ENCODE peak calls at places on chromosomes 16 and 17, in five cellular contexts. One of them, this sample, is unnamed.

GRCh38 chr16:3170440-3171180 is 17.4 kb upstream of the OR1F1 start:
- DNase-seq in body of pancreas: no peak
- DNase-seq in Calu3: no peak
- DNase-seq in NK-92 treated with Interleukin-12 subunit alpha and Interleukin-12 subunit beta, amount 100 ng/mL, for 24 hours: no peak
- DNase-seq in sciatic nerve: no peak
- DNase-seq in this sample: no peak

GRCh38 chr17:78322327-78322857 is 37.5 kb downstream of the SOCS3 start:
- DNase-seq in Calu3: no peak
- DNase-seq in NK-92 treated with Interleukin-12 subunit alpha and Interleukin-12 subunit beta, amount 100 ng/mL, for 24 hours: no peak
- DNase-seq in sciatic nerve: no peak
- DNase-seq in body of pancreas: no peak
- DNase-seq in this sample: peak; percentile 50

GRCh38 chr17:62740066-62740465 is 68.0 kb downstream of the MARCHF10 start:
- DNase-seq in sciatic nerve: no peak
- DNase-seq in NK-92 treated with Interleukin-12 subunit alpha and Interleukin-12 subunit beta, amount 100 ng/mL, for 24 hours: no peak
- DNase-seq in body of pancreas: no peak
- DNase-seq in Calu3: no peak
- DNase-seq in this sample: no peak

GRCh38 chr16:83924686-83925085 is 25.8 kb downstream of the MLYCD start:
- DNase-seq in NK-92 treated with Interleukin-12 subunit alpha and Interleukin-12 subunit beta, amount 100 ng/mL, for 24 hours: no peak
- DNase-seq in body of pancreas: no peak
- DNase-seq in Calu3: no peak
- DNase-seq in sciatic nerve: no peak
- DNase-seq in this sample: no peak

GRCh38 chr16:54066451-54067056 is 220.0 kb downstream of the IRX3 start:
- DNase-seq in sciatic nerve: no peak
- DNase-seq in Calu3: no peak
- DNase-seq in NK-92 treated with Interleukin-12 subunit alpha and Interleukin-12 subunit beta, amount 100 ng/mL, for 24 hours: no peak
- DNase-seq in body of pancreas: peak; percentile 24
- DNase-seq in this sample: peak; percentile 67

GRCh38 chr16:77897831-77898540 is 109.6 kb downstream of the VAT1L start:
- DNase-seq in sciatic nerve: no peak
- DNase-seq in body of pancreas: no peak
- DNase-seq in NK-92 treated with Interleukin-12 subunit alpha and Interleukin-12 subunit beta, amount 100 ng/mL, for 24 hours: no peak
- DNase-seq in Calu3: no peak
- DNase-seq in this sample: no peak

GRCh38 chr16:53433930-53434435 is 288 bp upstream of the RBL2 start:
- DNase-seq in body of pancreas: no peak
- DNase-seq in sciatic nerve: no peak
- DNase-seq in NK-92 treated with Interleukin-12 subunit alpha and Interleukin-12 subunit beta, amount 100 ng/mL, for 24 hours: no peak
- DNase-seq in Calu3: no peak
- DNase-seq in this sample: no peak

GRCh38 chr16:68450741-68451140 is 2.4 kb upstream of the SMPD3 start:
- DNase-seq in sciatic nerve: no peak
- DNase-seq in NK-92 treated with Interleukin-12 subunit alpha and Interleukin-12 subunit beta, amount 100 ng/mL, for 24 hours: no peak
- DNase-seq in Calu3: no peak
- DNase-seq in body of pancreas: no peak
- DNase-seq in this sample: peak; percentile 13

GRCh38 chr17:54426287-54426886 is 474.3 kb upstream of the TOM1L1 start:
- DNase-seq in body of pancreas: no peak
- DNase-seq in NK-92 treated with Interleukin-12 subunit alpha and Interleukin-12 subunit beta, amount 100 ng/mL, for 24 hours: no peak
- DNase-seq in Calu3: no peak
- DNase-seq in sciatic nerve: no peak
- DNase-seq in this sample: no peak

GRCh38 chr17:68576137-68576536 is 25.0 kb downstream of the FAM20A start:
- DNase-seq in NK-92 treated with Interleukin-12 subunit alpha and Interleukin-12 subunit beta, amount 100 ng/mL, for 24 hours: no peak
- DNase-seq in body of pancreas: no peak
- DNase-seq in Calu3: no peak
- DNase-seq in sciatic nerve: no peak
- DNase-seq in this sample: no peak

GRCh38 chr16:1525871-1526607 is 7.4 kb upstream of the TMEM204 start:
- DNase-seq in Calu3: no peak
- DNase-seq in sciatic nerve: no peak
- DNase-seq in body of pancreas: no peak
- DNase-seq in NK-92 treated with Interleukin-12 subunit alpha and Interleukin-12 subunit beta, amount 100 ng/mL, for 24 hours: no peak
- DNase-seq in this sample: no peak

GRCh38 chr16:9047689-9048301 is 43.6 kb upstream of the HAPSTR1 start:
- DNase-seq in sciatic nerve: peak; percentile 81
- DNase-seq in Calu3: peak; percentile 84
- DNase-seq in NK-92 treated with Interleukin-12 subunit alpha and Interleukin-12 subunit beta, amount 100 ng/mL, for 24 hours: peak; percentile 42
- DNase-seq in body of pancreas: peak; percentile 93
- DNase-seq in this sample: peak; percentile 100

GRCh38 chr16:20944861-20945390 is 44.4 kb downstream of the LYRM1 start:
- DNase-seq in body of pancreas: no peak
- DNase-seq in sciatic nerve: no peak
- DNase-seq in Calu3: no peak
- DNase-seq in NK-92 treated with Interleukin-12 subunit alpha and Interleukin-12 subunit beta, amount 100 ng/mL, for 24 hours: peak; percentile 6
- DNase-seq in this sample: peak; percentile 40

GRCh38 chr16:2438121-2438520 is 8.9 kb downstream of the CCNF start:
- DNase-seq in sciatic nerve: no peak
- DNase-seq in Calu3: no peak
- DNase-seq in body of pancreas: no peak
- DNase-seq in NK-92 treated with Interleukin-12 subunit alpha and Interleukin-12 subunit beta, amount 100 ng/mL, for 24 hours: no peak
- DNase-seq in this sample: no peak

GRCh38 chr17:37276475-37276874 is 99.3 kb upstream of the C17orf78 start:
- DNase-seq in body of pancreas: no peak
- DNase-seq in sciatic nerve: no peak
- DNase-seq in Calu3: peak; percentile 42
- DNase-seq in NK-92 treated with Interleukin-12 subunit alpha and Interleukin-12 subunit beta, amount 100 ng/mL, for 24 hours: no peak
- DNase-seq in this sample: peak; percentile 47

GRCh38 chr17:45222994-45223540 is 1.4 kb downstream of the FMNL1 start:
- DNase-seq in NK-92 treated with Interleukin-12 subunit alpha and Interleukin-12 subunit beta, amount 100 ng/mL, for 24 hours: no peak
- DNase-seq in Calu3: no peak
- DNase-seq in body of pancreas: no peak
- DNase-seq in sciatic nerve: no peak
- DNase-seq in this sample: no peak

GRCh38 chr16:20291807-20292206 is 35.5 kb downstream of the GP2 start:
- DNase-seq in sciatic nerve: no peak
- DNase-seq in Calu3: no peak
- DNase-seq in body of pancreas: no peak
- DNase-seq in NK-92 treated with Interleukin-12 subunit alpha and Interleukin-12 subunit beta, amount 100 ng/mL, for 24 hours: no peak
- DNase-seq in this sample: no peak

This sample was measured in A172.